ENCODE peak calls at places on chromosomes 1 and 21, in five cellular contexts. E, A, F, T and Z are unnamed samples. For H3K4me1, the result is how much of the 10 kb centered on the place peaks cover.

GRCh38 chr21:45988366-45989347 is 7.1 kb downstream of the COL6A1 start:
- DNase-seq in E (no peak), T (no peak), F (no peak), A (no peak), Z (no peak)

GRCh38 chr1:93244298-93245069 is 64.0 kb downstream of the CCDC18 start:
- DNase-seq in T (no peak), E (no peak), F (no peak), A (no peak), Z (no peak)

GRCh38 chr1:160607051-160608032 is 28.0 kb upstream of the CD84 start:
- DNase-seq in F (peak), A (peak), T (peak), E (peak), Z (peak)

GRCh38 chr1:170687625-170688024 is 23.7 kb downstream of the PRRX1 start:
- DNase-seq in F (no peak), E (no peak), T (no peak), A (no peak), Z (no peak)

GRCh38 chr1:247360991-247361721 is 29.5 kb upstream of the ZNF496 start:
- DNase-seq in A (no peak), E (no peak), T (peak), F (no peak), Z (no peak)

GRCh38 chr1:20476260-20477038 is 9.6 kb downstream of the CAMK2N1 start:
- DNase-seq in E (peak), A (peak), T (peak), F (no peak), Z (no peak)

GRCh38 chr1:228136908-228137307 is 3.2 kb upstream of the GUK1 start:
- DNase-seq in F (no peak), E (no peak), T (no peak), A (no peak), Z (no peak)

GRCh38 chr1:185448591-185449186 is 131.6 kb upstream of the IVNS1ABP start:
- DNase-seq in E (no peak), A (no peak), T (no peak), F (no peak), Z (peak)

GRCh38 chr1:241482761-241483250 is 36.7 kb downstream of the FH start:
- DNase-seq in E (peak), F (peak), T (no peak), A (peak), Z (peak)

GRCh38 chr1:28062806-28063205 is 25.6 kb downstream of the EYA3 start:
- DNase-seq in T (no peak), F (no peak), A (no peak), E (no peak), Z (peak)

GRCh38 chr21:39676054-39676771 is 63.5 kb downstream of the B3GALT5 start:
- DNase-seq in F (no peak), A (no peak), E (peak), T (no peak), Z (no peak)

GRCh38 chr1:83515566-83516169 is 483.3 kb downstream of the TTLL7 start:
- DNase-seq in F (no peak), T (no peak), A (no peak), E (no peak), Z (peak)

GRCh38 chr21:44564099-44564498 is 5.5 kb upstream of the KRTAP10-3 start:
- DNase-seq in F (no peak), A (no peak), T (no peak), E (no peak), Z (no peak)

GRCh38 chr1:58815680-58816071 is 31.8 kb upstream of the JUN start:
- DNase-seq in E (peak), T (peak), F (no peak), A (no peak), Z (no peak)

GRCh38 chr1:59156526-59157196 is 140.2 kb upstream of the FGGY start:
- DNase-seq in A (no peak), F (peak), T (no peak), E (no peak), Z (peak)

GRCh38 chr21:15856813-15857212 is 127.0 kb downstream of the USP25 start:
- DNase-seq in F (no peak), A (no peak), T (no peak), E (no peak), Z (no peak)

GRCh38 chr1:34306568-34306967 is 129.9 kb downstream of the C1orf94 start:
- DNase-seq in A (no peak), F (no peak), T (no peak), E (no peak), Z (no peak)

GRCh38 chr1:180505732-180506335 is 3.5 kb upstream of the ACBD6 start:
- DNase-seq in F (peak), E (no peak), T (no peak), A (no peak), Z (no peak)

GRCh38 chr1:67138813-67139539 is 4.2 kb upstream of the C1orf141 start:
- DNase-seq in A (no peak), F (no peak), E (no peak), T (peak), Z (no peak)

GRCh38 chr1:22827666-22828065 is 117.0 kb downstream of the EPHB2 start:
- DNase-seq in A (no peak), E (no peak), T (no peak), F (no peak), Z (no peak)

GRCh38 chr1:8590696-8591351 is 226.6 kb downstream of the RERE start:
- DNase-seq in T (no peak), F (no peak), E (no peak), A (no peak), Z (no peak)

GRCh38 chr21:38688068-38688467 is 117.7 kb upstream of the ETS2 start:
- DNase-seq in T (no peak), F (no peak), E (no peak), A (no peak), Z (no peak)

GRCh38 chr1:197463142-197463541 is 195.1 kb downstream of the CRB1 start:
- DNase-seq in A (no peak), E (no peak), F (no peak), T (no peak), Z (no peak)

GRCh38 chr1:2229921-2230700 is 2.0 kb downstream of the SKI start:
- DNase-seq in F (no peak), A (peak), E (peak), T (peak), Z (peak)

GRCh38 chr1:2232255-2232915 is 4.3 kb downstream of the SKI start:
- DNase-seq in A (no peak), E (no peak), F (no peak), T (no peak), Z (no peak)

GRCh38 chr1:2232916-2233438 is 4.9 kb downstream of the SKI start:
- DNase-seq in F (no peak), E (no peak), T (peak), A (no peak), Z (no peak)

GRCh38 chr1:2230781-2231666 is 2.9 kb downstream of the SKI start:
- DNase-seq in E (peak), F (no peak), T (peak), A (peak), Z (peak)

GRCh38 chr1:2231667-2232254 is 3.6 kb downstream of the SKI start:
- DNase-seq in T (peak), F (no peak), A (peak), E (peak), Z (peak)
- H3K4me1 ChIP-seq in T (under half), F (under half), A (under half), E (half or more), Z (half or more)

GRCh38 chr1:156455362-156455761 is 45.2 kb downstream of the MEF2D start:
- DNase-seq in T (no peak), E (no peak), A (no peak), F (no peak), Z (no peak)

GRCh38 chr1:156456625-156457465 is 43.7 kb downstream of the MEF2D start:
- DNase-seq in F (peak), T (peak), E (peak), A (peak), Z (peak)

GRCh38 chr1:156460525-156460924 is 40.0 kb downstream of the MEF2D start:
- DNase-seq in F (no peak), A (no peak), E (no peak), T (peak), Z (no peak)

GRCh38 chr1:156461141-156461540 is 39.4 kb downstream of the MEF2D start:
- DNase-seq in F (no peak), A (no peak), T (no peak), E (no peak), Z (no peak)

GRCh38 chr1:156458181-156458503 is 42.4 kb downstream of the MEF2D start:
- DNase-seq in A (peak), E (peak), F (no peak), T (no peak), Z (no peak)
- TF ChIP-seq CTCF in A (no peak), E (no peak), F (no peak), T (no peak), Z (no peak)

DNA sequence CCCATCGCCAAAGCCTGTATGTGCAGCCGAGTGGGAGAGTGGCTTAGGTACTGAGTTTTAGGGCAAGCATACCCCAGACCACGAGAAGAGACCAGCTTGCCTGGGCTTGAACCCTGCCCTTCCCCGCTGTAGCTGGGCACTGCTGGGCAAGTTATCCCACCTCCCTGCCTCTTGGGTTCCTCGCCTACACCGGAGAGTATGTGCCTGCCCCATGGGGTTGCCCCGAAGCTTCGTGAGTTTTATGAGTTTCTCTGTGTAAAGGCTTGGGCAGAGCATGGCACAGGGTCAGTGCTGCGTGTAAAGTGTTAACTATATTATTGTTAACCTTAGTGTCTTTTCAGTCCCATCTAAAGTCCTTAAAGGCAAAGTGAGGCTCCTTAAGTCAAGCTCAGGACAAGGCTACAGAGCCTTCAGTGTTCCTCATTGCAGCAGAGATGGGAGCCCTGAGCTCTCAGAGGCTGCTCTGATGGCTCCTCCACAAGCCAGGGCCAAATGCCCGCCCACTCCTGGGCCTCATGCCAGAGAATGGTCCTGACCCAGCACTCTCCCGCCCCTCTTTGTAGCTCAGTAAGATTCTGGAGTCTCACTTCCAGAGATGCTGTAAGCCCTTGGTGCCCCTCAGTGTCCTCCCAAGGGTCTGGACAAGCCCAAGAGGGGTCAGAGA is 37.0 kb upstream of the KCNA10 start:
- DNase-seq in E (no peak), T (no peak), F (no peak), A (no peak), Z (no peak)
- TF ChIP-seq EZH2 in E (no peak), T (no peak), F (no peak), A (peak), Z (no peak)

DNA sequence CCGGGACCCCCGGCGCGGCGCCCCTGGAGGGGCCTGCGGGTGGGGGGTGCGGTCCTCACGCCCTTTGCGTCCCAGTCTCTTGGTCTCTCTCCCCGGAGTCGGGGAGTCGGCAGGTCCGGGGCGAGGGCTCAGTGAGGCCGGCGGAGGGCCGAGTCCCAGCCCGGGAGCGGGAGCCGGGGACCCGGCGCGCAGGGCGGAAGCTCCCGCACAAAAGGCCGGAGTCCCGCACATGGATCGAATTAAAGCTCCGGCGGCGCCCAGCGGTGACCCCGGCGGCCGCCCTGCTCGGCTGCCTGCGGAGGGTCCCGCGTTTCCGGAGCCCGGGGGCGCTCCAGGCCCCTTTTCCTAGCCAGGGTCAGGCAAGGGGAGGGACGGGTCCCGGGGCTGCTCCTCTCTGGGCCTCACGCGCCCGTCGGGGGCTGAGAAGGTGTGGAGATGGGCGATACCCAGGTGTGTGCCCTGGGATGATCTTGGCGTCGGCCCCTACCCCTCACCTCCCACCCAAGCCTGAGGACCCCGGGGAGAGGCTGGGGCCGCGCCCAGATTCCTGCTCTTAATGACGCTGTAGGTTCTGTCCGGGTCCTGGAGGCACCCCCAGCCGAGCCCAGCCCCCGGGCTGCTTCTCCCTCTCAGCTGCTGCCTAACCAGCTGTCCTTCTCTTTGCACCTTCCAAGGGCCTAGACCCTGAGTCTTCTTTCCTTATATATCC is 512 bp downstream of the FBLIM1 start:
- DNase-seq in A (no peak), E (peak), F (no peak), T (no peak), Z (no peak)
- H3K4me1 ChIP-seq in A (under half), E (under half), F (under half), T (under half), Z (under half)

DNA sequence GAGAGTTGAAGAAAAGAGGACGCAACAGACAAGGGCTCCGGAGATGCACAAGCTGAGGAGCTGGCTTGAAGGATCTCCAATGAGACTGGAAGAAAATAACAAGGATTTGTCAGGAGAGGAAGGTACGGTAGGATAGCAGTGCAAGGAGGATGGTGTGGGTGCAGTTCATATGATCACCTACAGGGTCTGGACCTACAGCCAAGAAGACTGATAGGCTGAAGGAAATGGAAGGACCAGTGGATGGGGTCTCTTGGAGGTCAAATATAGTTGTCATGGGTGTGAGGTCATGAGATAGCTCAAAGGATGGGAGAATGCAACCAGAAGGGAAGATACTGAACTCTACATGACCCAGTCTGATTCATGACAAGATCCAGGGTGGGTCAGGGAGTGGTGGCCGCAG is 15.2 kb upstream of the KANK4 start:
- DNase-seq in A (no peak), E (no peak), T (peak), F (no peak), Z (no peak)
- TF ChIP-seq CTCF in A (peak), E (peak), T (peak), F (no peak), Z (no peak)

GRCh38 chr1:18116777-18117176 is 9.2 kb downstream of the IGSF21 start:
- DNase-seq in F (no peak), A (no peak), E (no peak), T (no peak), Z (no peak)

GRCh38 chr1:18118078-18118477 is 10.5 kb downstream of the IGSF21 start:
- DNase-seq in T (no peak), F (no peak), E (no peak), A (no peak), Z (no peak)

GRCh38 chr1:18112611-18113010 is 5.0 kb downstream of the IGSF21 start:
- DNase-seq in F (no peak), T (no peak), A (no peak), E (no peak), Z (no peak)

GRCh38 chr1:18111605-18112297 is 4.2 kb downstream of the IGSF21 start:
- DNase-seq in E (no peak), T (no peak), F (no peak), A (no peak), Z (no peak)

DNA sequence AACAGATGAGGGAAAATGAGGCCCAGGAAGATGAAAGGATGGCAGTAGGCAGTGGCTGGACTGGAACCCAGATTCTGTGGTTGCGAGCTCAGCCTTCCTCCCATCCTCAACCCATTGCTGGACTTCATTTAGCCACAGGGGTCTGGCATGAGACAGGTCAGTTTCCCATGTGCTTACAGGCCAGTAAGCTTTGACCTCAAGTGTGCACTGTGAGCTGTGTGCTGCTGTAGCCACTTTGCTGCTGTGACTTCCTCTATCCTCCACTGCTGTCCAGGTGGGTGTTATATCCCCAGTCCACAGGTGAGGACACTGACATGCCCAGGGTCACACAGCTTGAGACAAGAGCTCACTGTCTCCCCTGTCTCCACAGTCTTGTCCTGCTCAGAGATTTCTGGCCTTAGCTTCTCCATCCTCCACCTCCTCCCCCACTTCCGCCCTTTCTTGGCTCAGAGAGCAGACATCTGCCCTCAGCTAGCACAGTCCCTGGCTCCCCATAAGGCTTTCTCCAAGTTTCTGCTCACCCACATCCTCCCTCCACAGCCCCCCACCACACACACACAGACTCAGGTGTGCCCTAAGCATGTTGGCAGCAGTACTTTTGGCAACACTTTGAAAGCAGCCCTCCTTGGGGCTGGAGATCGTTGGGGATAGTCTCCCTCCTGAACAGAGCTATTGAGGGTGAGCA is 7.3 kb downstream of the IGSF21 start:
- DNase-seq in E (no peak), F (no peak), T (no peak), A (no peak), Z (no peak)
- TF ChIP-seq EZH2 in E (no peak), F (no peak), T (no peak), A (no peak), Z (no peak)